ENCODE peak calls at places on chromosomes 3 and 15, in seven cellular contexts. F, L, W, I, X, N and E are unnamed samples.

GRCh38 chr3:42314411-42314810 is 48.4 kb upstream of the CCK start:
- DNase-seq in F (peak; percentile 58), L (no peak), W (no peak), I (no peak), X (no peak), N (no peak), E (no peak)

GRCh38 chr15:90138071-90138833 is 36.0 kb upstream of the IDH2 start:
- DNase-seq in F (no peak), L (no peak), W (peak; percentile 72), I (no peak), X (no peak), N (peak; percentile 61), E (no peak)

GRCh38 chr3:46845397-46845859 is 17.8 kb downstream of the MYL3 start:
- DNase-seq in F (peak; percentile 72), L (no peak), W (peak; percentile 89), I (peak; percentile 90), X (no peak), N (peak; percentile 53), E (no peak)

GRCh38 chr15:94791516-94791915 is 560.2 kb downstream of the MCTP2 start:
- DNase-seq in F (no peak), L (no peak), W (no peak), I (no peak), X (no peak), N (no peak), E (no peak)

GRCh38 chr15:57144448-57144847 is 226.0 kb downstream of the TCF12 start:
- DNase-seq in F (no peak), L (no peak), W (no peak), I (no peak), X (no peak), N (no peak), E (no peak)

GRCh38 chr15:85289677-85290365 is 90.6 kb upstream of the AKAP13 start:
- DNase-seq in F (peak; percentile 75), L (peak; percentile 46), W (peak; percentile 70), I (peak; percentile 79), X (no peak), N (peak; percentile 81), E (no peak)

GRCh38 chr15:51229907-51230328 is 108.5 kb downstream of the CYP19A1 start:
- DNase-seq in F (peak; percentile 64), L (peak; percentile 37), W (no peak), I (peak; percentile 55), X (no peak), N (no peak), E (no peak)

GRCh38 chr15:66389098-66389858 is 2.6 kb downstream of the MAP2K1 start:
- DNase-seq in F (no peak), L (no peak), W (no peak), I (no peak), X (no peak), N (no peak), E (no peak)

GRCh38 chr3:179071161-179071568 is 444 bp downstream of the ZMAT3 start:
- DNase-seq in F (peak; percentile 53), L (peak; percentile 57), W (peak; percentile 23), I (no peak), X (no peak), N (no peak), E (no peak)

GRCh38 chr3:24119321-24119751 is 174.2 kb downstream of the NR1D2 start:
- DNase-seq in F (no peak), L (no peak), W (no peak), I (no peak), X (no peak), N (no peak), E (no peak)

GRCh38 chr15:38378162-38378560 is 75.8 kb upstream of the FAM98B start:
- DNase-seq in F (no peak), L (peak; percentile 85), W (peak; percentile 30), I (no peak), X (no peak), N (peak; percentile 69), E (no peak)

GRCh38 chr3:50575372-50575771 is 6.0 kb downstream of the HEMK1 start:
- DNase-seq in F (no peak), L (no peak), W (no peak), I (no peak), X (no peak), N (no peak), E (no peak)

DNA sequence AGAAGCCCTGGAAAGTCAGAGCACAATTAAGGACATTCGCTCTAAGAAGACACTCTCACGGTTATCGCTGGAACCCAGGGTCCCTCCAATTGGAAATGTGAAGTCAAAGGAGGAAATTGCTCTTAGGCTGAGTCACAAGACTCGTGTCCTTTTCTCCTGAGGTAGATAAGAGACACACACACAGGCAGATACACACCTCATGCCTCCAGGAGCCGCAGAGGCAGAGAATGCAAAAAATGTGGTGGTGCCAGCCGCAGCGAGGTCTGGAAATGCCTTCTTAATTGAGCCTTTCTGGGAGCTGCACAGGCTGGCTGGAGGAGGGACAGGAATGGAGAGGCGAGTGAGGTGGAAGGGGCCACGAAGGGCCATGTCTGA is 189.3 kb downstream of the OPA1 start:
- DNase-seq in F (no peak), L (no peak), W (peak; percentile 52), I (no peak), X (no peak), N (peak; percentile 77), E (no peak)
- TF ChIP-seq POLR2AphosphoS5 in F (no peak), L (no peak), W (no peak), I (no peak), X (no peak), N (peak; percentile 81), E (no peak)

GRCh38 chr3:112773864-112774263 is 72.8 kb downstream of the CD200R1L start:
- DNase-seq in F (no peak), L (no peak), W (no peak), I (no peak), X (no peak), N (peak; percentile 46), E (no peak)
- H3K27ac ChIP-seq in F (no peak overlapping the region), L (no peak overlapping the region), W (no peak overlapping the region), I (no peak overlapping the region), X (no peak overlapping the region), N (no peak overlapping the region), E (no peak overlapping the region)

DNA sequence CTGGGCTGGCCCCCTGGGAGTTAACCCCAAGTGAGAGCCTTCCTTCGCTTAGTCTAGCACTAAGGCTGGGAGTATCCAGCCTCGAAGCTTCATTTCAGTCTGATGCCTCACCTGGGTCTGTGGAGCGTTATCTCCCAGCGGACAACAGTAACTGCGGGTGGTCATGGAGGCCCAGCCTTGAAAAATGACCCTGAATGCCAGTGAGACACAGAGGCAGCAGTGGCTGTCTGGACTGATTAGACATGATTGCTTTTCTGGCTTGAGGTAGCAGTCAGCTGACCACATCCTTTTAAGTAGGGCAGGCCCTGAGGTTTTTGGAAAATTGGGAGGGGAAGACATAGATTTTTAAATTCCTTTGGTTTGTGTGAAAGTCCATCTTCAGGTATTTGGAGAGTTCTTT is 28.2 kb upstream of the TRIM59 start:
- DNase-seq in F (no peak), L (no peak), W (no peak), I (no peak), X (no peak), N (no peak), E (no peak)
- TF ChIP-seq POLR2AphosphoS5 in F (no peak), L (no peak), W (no peak), I (peak; percentile 63), X (no peak), N (no peak), E (no peak)

GRCh38 chr15:58987036-58987435 is 427 bp upstream of the RNF111 start:
- DNase-seq in F (no peak), L (no peak), W (no peak), I (peak; percentile 32), X (no peak), N (no peak), E (no peak)
- H3K27ac ChIP-seq in F (peak overlapping the region; percentile 34), L (peak overlapping the region; percentile 40), W (peak overlapping the region; percentile 98), I (peak overlapping the region; percentile 80), X (peak overlapping the region; percentile 83), N (peak overlapping the region; percentile 94), E (no peak overlapping the region)

GRCh38 chr3:185930393-185931107 is 7.3 kb downstream of the TRA2B start:
- DNase-seq in F (no peak), L (peak; percentile 27), W (no peak), I (no peak), X (no peak), N (no peak), E (no peak)

GRCh38 chr3:185927501-185928200 is 10.2 kb downstream of the TRA2B start:
- DNase-seq in F (no peak), L (no peak), W (no peak), I (no peak), X (no peak), N (no peak), E (no peak)

GRCh38 chr3:185931777-185932176 is 6.0 kb downstream of the TRA2B start:
- DNase-seq in F (no peak), L (peak; percentile 15), W (no peak), I (no peak), X (no peak), N (no peak), E (no peak)

GRCh38 chr3:185928532-185928931 is 9.3 kb downstream of the TRA2B start:
- DNase-seq in F (no peak), L (no peak), W (no peak), I (no peak), X (no peak), N (no peak), E (no peak)

DNA sequence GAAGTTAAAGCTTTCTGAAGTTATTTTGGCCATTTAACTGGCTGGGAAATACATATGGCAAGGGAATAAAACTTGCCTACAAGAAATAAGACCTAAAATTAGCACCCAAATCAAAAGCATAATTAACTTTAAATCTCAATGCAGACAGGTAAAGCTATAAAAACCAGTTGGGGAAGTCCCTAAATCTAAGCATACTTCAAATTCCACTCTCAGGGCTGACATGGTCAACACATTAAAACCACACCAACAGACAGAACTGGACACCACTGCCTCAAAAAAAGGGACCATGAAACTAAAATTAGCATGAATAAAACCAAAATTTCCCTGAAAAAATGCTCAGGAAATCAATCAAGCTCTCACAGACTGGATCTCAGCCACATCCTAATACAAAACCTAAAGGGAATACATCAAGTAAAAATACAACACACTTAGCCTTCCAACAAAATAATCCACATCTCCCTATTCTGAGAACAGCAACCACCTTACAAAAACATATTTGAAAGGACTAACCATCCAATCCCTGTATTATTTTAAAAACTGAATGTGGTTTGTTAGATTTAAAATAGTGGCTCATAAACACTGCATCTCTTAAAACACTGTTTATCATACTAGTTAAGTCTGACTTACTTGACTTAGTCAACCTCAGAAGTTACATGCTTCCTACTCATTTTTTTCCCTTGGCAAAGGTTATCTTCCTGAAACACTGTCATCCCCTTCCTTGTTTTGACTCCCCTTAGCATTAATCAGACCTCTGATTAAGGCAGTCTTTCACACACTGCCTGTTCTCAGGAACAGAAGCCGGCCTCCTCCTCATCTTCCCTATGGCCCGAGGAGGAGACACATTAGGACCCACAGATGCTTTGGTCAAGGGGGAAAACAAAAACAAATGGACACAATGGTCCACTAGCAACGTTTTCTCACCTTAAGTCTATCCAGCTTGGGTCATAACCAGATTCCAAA is 8.3 kb downstream of the TRA2B start:
- DNase-seq in F (no peak), L (peak; percentile 76), W (no peak), I (no peak), X (no peak), N (no peak), E (no peak)
- TF ChIP-seq POLR2AphosphoS5 in F (no peak), L (peak; percentile 27), W (no peak), I (no peak), X (no peak), N (no peak), E (peak; percentile 41)